ENCODE peak calls at places on chromosomes 3 and 15, in seven cellular contexts. L is AG10803, H is retinal pigment epithelial cell, T is IMR-90, G is gastrocnemius medialis, B is ascending aorta, D is hepatocyte. I is an unnamed sample.

GRCh38 chr3:79392479-79392878 is 375.3 kb downstream of the ROBO1 start:
- DNase-seq in L (no peak), H (no peak), T (peak; percentile 4), G (no peak), B (no peak), D (no peak), I (peak; percentile 61)

GRCh38 chr15:52789601-52790165 is 453 bp downstream of the ONECUT1 start:
- DNase-seq in L (no peak), H (no peak), T (peak; percentile 10), G (no peak), B (no peak), D (no peak), I (peak; percentile 29)

GRCh38 chr15:38612159-38612863 is 47.7 kb upstream of the RASGRP1 start:
- DNase-seq in L (no peak), H (no peak), T (no peak), G (no peak), B (no peak), D (no peak), I (no peak)

GRCh38 chr3:65963787-65964707 is 74.7 kb downstream of the MAGI1 start:
- DNase-seq in L (peak; percentile 92), H (peak; percentile 87), T (peak; percentile 93), G (no peak), B (no peak), D (peak; percentile 61), I (peak; percentile 90)

GRCh38 chr3:111277226-111277625 is 205.6 kb downstream of the NECTIN3 start:
- DNase-seq in L (peak; percentile 67), H (peak; percentile 45), T (peak; percentile 74), G (no peak), B (no peak), D (peak; percentile 45), I (peak; percentile 77)

GRCh38 chr3:193014961-193015360 is 97.3 kb upstream of the MB21D2 start:
- DNase-seq in L (no peak), H (no peak), T (no peak), G (no peak), B (no peak), D (no peak), I (no peak)

GRCh38 chr3:139548801-139549200 is 9.3 kb upstream of the RBP1 start:
- DNase-seq in L (no peak), H (no peak), T (no peak), G (no peak), B (no peak), D (peak; percentile 24), I (peak; percentile 39)

GRCh38 chr3:185789134-185789533 is 35.7 kb downstream of the IGF2BP2 start:
- DNase-seq in L (no peak), H (no peak), T (no peak), G (no peak), B (no peak), D (no peak), I (no peak)

GRCh38 chr15:84863480-84864428 is 20.7 kb upstream of the SLC28A1 start:
- DNase-seq in L (peak; percentile 21), H (no peak), T (no peak), G (no peak), B (peak; percentile 64), D (no peak), I (no peak)
- TF ChIP-seq CTCF in L (peak; percentile 45), H (no peak), T (no peak), G (no peak), B (peak; percentile 29), D (no peak), I (peak; percentile 20)

DNA sequence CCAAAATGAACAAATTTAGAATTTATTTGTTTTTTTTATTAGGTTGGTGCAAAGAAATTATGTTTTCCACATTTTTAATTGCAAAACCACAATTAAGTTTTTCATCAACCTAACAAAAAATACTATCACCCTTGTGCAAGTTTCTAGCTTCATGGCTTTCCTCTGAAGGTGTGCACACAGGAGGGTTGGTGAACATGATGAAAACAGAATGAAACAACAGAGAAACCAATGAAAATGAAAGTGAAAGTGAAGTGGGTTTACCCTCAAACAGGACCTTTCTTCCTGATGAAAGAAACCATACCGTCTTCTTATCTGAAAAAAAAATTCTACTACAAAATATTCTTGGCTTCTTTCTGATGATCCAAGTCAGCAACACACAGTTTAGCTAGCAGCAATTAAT is 71.9 kb upstream of the FEZF2 start:
- DNase-seq in L (peak; percentile 6), H (no peak), T (peak; percentile 29), G (no peak), B (no peak), D (peak; percentile 5), I (peak; percentile 57)
- H3K4me3 ChIP-seq in L (peak overlapping the region; percentile 27), H (no peak overlapping the region), T (peak overlapping the region; percentile 47), G (no peak overlapping the region), B (no peak overlapping the region), D (no peak overlapping the region), I (peak overlapping the region; percentile 42)

DNA sequence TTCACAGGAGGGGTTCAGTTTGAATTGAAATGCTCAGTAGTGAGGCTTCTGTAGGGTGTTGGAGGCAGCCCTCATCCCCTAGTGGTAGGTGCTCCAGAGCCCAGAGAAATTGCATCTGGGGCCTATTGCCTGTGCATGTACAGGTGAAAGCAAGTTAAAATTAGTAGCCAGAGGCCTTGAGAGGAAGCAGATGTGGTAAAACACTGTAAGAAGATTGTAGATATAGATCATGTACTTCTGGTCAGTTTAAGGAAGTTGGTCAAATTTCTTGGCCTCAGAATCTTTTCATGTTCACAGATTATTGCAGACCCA is 34.6 kb downstream of the IGSF10 start:
- DNase-seq in L (no peak), H (no peak), T (no peak), G (no peak), B (no peak), D (no peak), I (no peak)
- TF ChIP-seq CTCF in L (peak; percentile 0), H (no peak), T (no peak), G (no peak), B (no peak), D (no peak), I (peak; percentile 41)

GRCh38 chr3:141796436-141797166 is 33.4 kb downstream of the GRK7 start:
- DNase-seq in L (peak; percentile 89), H (no peak), T (no peak), G (no peak), B (no peak), D (no peak), I (peak; percentile 83)
- H3K4me3 ChIP-seq in L (peak overlapping the region; percentile 55), H (no peak overlapping the region), T (no peak overlapping the region), G (peak overlapping the region; percentile 48), B (peak overlapping the region; percentile 51), D (no peak overlapping the region), I (peak overlapping the region; percentile 48)

DNA sequence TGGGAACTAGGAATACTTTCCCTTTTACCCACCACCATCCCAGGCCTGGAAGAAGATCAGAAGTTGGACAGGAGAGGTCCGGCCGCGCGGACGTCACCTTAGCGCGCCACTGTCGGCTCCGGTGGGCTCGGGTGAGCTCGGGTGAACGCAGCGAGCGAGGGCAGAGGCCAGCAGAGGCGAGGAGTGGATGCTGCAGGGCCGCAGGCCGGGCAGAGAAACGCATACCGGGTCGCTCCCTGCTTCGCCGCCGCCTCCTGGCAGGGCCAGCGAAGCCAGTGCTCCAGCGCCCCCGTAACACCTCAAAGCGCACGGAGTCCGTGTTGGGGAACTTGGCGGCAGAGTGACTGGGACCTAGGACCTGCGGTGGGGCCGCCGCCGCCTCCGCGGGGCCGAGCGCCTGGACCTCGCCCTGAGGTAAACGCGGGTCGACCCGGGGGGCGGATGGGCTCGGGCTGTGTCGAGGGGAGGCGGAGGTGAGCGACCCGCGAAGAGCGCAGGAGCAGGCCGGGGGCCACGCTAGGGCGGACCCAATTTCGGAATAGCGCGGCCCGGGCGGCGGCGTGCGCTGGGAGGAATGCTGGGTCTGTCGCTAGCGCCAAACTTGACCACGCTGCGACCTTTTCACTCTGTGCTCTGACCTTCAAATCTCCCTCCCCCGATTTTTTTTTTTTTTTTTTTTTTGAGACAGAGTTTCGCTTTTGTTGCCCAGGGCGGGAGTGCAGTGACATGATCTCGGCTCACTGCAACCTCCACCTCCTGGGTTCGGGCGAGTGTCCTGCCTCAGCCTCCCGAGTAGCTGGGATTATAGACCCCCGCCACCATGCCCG is 1.6 kb downstream of the CYP11A1 start:
- DNase-seq in L (peak; percentile 67), H (no peak), T (peak; percentile 41), G (no peak), B (peak; percentile 71), D (peak; percentile 79), I (peak; percentile 68)
- TF ChIP-seq CTCF in L (no peak), H (no peak), T (no peak), G (no peak), B (no peak), D (no peak), I (no peak)

GRCh38 chr3:6249679-6250078 is 611.2 kb upstream of the GRM7 start:
- DNase-seq in L (no peak), H (no peak), T (no peak), G (no peak), B (no peak), D (no peak), I (no peak)
- H3K4me3 ChIP-seq in L (no peak overlapping the region), H (no peak overlapping the region), T (no peak overlapping the region), G (no peak overlapping the region), B (no peak overlapping the region), D (no peak overlapping the region), I (no peak overlapping the region)

GRCh38 chr15:72379856-72380255 is 4.0 kb upstream of the HEXA start:
- DNase-seq in L (no peak), H (no peak), T (no peak), G (no peak), B (no peak), D (no peak), I (no peak)

GRCh38 chr15:72380743-72381142 is 4.9 kb upstream of the HEXA start:
- DNase-seq in L (no peak), H (no peak), T (no peak), G (no peak), B (no peak), D (no peak), I (no peak)

DNA sequence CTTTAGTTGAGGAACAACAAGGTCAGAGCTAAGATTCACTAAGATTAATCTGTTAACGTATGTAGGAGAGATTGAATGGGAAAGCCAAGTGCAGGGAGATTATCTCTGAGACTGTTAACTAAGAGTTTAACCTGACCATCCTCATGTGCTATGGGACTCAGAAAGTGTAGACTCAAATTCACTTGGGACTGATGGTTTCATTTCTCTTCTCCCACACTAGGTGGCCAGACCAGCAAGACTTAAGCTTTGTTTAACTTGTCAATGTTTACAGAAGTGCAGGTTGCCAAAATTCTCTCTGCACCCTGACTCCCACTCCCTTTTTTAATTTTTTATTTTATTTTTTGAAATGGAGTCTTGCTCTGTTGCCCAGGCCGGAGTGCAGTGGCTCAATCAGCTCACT is 6.3 kb upstream of the HEXA start:
- DNase-seq in L (no peak), H (no peak), T (no peak), G (no peak), B (no peak), D (no peak), I (peak; percentile 45)
- TF ChIP-seq CTCF in L (peak; percentile 34), H (no peak), T (peak; percentile 16), G (no peak), B (no peak), D (no peak), I (peak; percentile 53)

GRCh38 chr3:58584690-58585004 is 7.5 kb upstream of the FAM107A start:
- DNase-seq in L (no peak), H (no peak), T (no peak), G (no peak), B (no peak), D (no peak), I (no peak)
- H3K4me3 ChIP-seq in L (peak overlapping the region; percentile 72), H (peak overlapping the region; percentile 59), T (peak overlapping the region; percentile 58), G (peak overlapping the region; percentile 70), B (peak overlapping the region; percentile 68), D (peak overlapping the region; percentile 39), I (peak overlapping the region; percentile 65)

I was measured in choroid plexus epithelial cell.